ENCODE peak calls at places on chromosomes 11 and 22, in five cellular contexts. R is A549, E is heart left ventricle, Q is astrocyte of the spinal cord, I is suprapubic skin. F is an unnamed sample.
A peak's percentile ranks its signal among the peaks of the same experiment; 100 is the strongest.

GRCh38 chr22:23773247-23774113 is 831 bp downstream of the MMP11 start:
- DNase-seq in R (no peak), E (no peak), Q (no peak), I (no peak), F (no peak)

GRCh38 chr11:77081381-77081851 is 14.6 kb downstream of the CAPN5 start:
- DNase-seq in R (no peak), E (no peak), Q (no peak), I (no peak), F (no peak)

GRCh38 chr22:49011379-49011768 is 816.3 kb downstream of the BRD1 start:
- DNase-seq in R (no peak), E (no peak), Q (no peak), I (no peak), F (no peak)

GRCh38 chr11:15750535-15751297 is 605.6 kb downstream of the SOX6 start:
- DNase-seq in R (no peak), E (no peak), Q (no peak), I (no peak), F (no peak)

GRCh38 chr11:36627006-36627405 is 29.0 kb upstream of the RAG2 start:
- DNase-seq in R (no peak), E (no peak), Q (no peak), I (no peak), F (no peak)

GRCh38 chr11:5284551-5285130 is 14.9 kb upstream of the HBE1 start:
- DNase-seq in R (no peak), E (no peak), Q (no peak), I (no peak), F (no peak)

GRCh38 chr22:48404801-48405447 is 1422.7 kb downstream of the BRD1 start:
- DNase-seq in R (no peak), E (no peak), Q (no peak), I (peak; percentile 62), F (no peak)

GRCh38 chr22:43411981-43412807 is at the start of gene MPPED1:
- DNase-seq in R (no peak), E (no peak), Q (no peak), I (no peak), F (no peak)

GRCh38 chr11:70192666-70193410 is 10.3 kb upstream of the FADD start:
- DNase-seq in R (no peak), E (no peak), Q (no peak), I (no peak), F (no peak)

GRCh38 chr22:23246982-23247766 is 66.9 kb downstream of the BCR start:
- DNase-seq in R (no peak), E (no peak), Q (no peak), I (no peak), F (no peak)

GRCh38 chr11:69208190-69209037 is 52.7 kb downstream of the SMIM38 start:
- DNase-seq in R (no peak), E (no peak), Q (no peak), I (peak; percentile 34), F (no peak)

GRCh38 chr11:117199061-117199915 is at the start of gene TAGLN:
- DNase-seq in R (no peak), E (peak; percentile 87), Q (peak; percentile 97), I (no peak), F (peak; percentile 93)

GRCh38 chr11:12705874-12706273 is 31.7 kb downstream of the TEAD1 start:
- DNase-seq in R (no peak), E (no peak), Q (no peak), I (no peak), F (peak; percentile 66)

GRCh38 chr11:59754859-59755700 is at the start of gene STX3:
- DNase-seq in R (peak; percentile 83), E (peak; percentile 79), Q (peak; percentile 58), I (peak; percentile 88), F (peak; percentile 66)

GRCh38 chr22:23452231-23453010 is 127.7 kb downstream of the IGLL1 start:
- DNase-seq in R (no peak), E (no peak), Q (no peak), I (no peak), F (no peak)

GRCh38 chr11:59365621-59366020 is 6.9 kb downstream of the OR5AN1 start:
- DNase-seq in R (no peak), E (no peak), Q (no peak), I (no peak), F (no peak)

GRCh38 chr11:124475265-124475664 is 29.8 kb upstream of the OR8B8 start:
- DNase-seq in R (no peak), E (no peak), Q (no peak), I (no peak), F (no peak)

GRCh38 chr22:23777776-23778575 is 5.3 kb downstream of the MMP11 start:
- DNase-seq in R (no peak), E (peak; percentile 70), Q (no peak), I (no peak), F (no peak)

GRCh38 chr22:20549232-20549841 is 41.9 kb downstream of the MED15 start:
- DNase-seq in R (no peak), E (no peak), Q (peak; percentile 46), I (no peak), F (peak; percentile 83)

GRCh38 chr11:42768576-42768975 is 543.2 kb upstream of the API5 start:
- DNase-seq in R (no peak), E (no peak), Q (no peak), I (no peak), F (no peak)

GRCh38 chr11:2377511-2378443 is 667 bp downstream of the CD81 start:
- DNase-seq in R (peak; percentile 41), E (peak; percentile 84), Q (peak; percentile 58), I (no peak), F (peak; percentile 59)

GRCh38 chr11:45919276-45919675 is 1.6 kb upstream of the PEX16 start:
- DNase-seq in R (no peak), E (no peak), Q (no peak), I (no peak), F (no peak)

GRCh38 chr11:134554861-134555260 is 142.8 kb upstream of the B3GAT1 start:
- DNase-seq in R (no peak), E (no peak), Q (no peak), I (no peak), F (no peak)

GRCh38 chr11:128055576-128056217 is 531.7 kb downstream of the ETS1 start:
- DNase-seq in R (no peak), E (no peak), Q (no peak), I (no peak), F (no peak)

GRCh38 chr11:8017071-8017470 is 29.9 kb downstream of the EIF3F start:
- DNase-seq in R (no peak), E (peak; percentile 7), Q (no peak), I (peak; percentile 60), F (no peak)

DNA sequence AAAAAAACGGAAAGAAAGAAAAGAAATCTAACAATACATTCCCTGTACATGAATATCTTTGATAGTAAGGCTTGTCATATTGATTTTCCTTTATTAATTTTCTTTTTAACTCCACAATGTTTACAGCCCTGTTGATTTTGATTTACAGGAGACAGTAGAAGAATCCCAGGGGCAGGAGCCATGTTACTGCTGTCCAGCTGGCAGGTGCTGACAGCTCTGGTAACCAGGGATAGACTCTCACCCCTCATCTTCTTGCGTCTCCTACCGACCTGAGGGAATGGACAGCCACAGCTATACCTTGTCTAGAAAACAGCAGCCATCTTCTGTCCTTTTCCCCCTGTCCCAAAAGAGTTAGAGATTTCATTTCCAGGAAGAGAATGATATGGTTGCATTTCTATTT is 37.4 kb downstream of the PRDM10 start:
- DNase-seq in R (no peak), E (no peak), Q (no peak), I (no peak), F (no peak)
- TF ChIP-seq CTCF in R (no peak), E (no peak), Q (no peak), I (no peak), F (no peak)

GRCh38 chr22:30822216-30823014 is 127.7 kb downstream of the OSBP2 start:
- DNase-seq in R (no peak), E (no peak), Q (no peak), I (peak; percentile 74), F (no peak)
- H3K4me3 ChIP-seq in R (peak overlapping the region; percentile 29), E (peak overlapping the region; percentile 60), Q (peak overlapping the region; percentile 36), I (peak overlapping the region; percentile 46), F (peak overlapping the region; percentile 18)

DNA sequence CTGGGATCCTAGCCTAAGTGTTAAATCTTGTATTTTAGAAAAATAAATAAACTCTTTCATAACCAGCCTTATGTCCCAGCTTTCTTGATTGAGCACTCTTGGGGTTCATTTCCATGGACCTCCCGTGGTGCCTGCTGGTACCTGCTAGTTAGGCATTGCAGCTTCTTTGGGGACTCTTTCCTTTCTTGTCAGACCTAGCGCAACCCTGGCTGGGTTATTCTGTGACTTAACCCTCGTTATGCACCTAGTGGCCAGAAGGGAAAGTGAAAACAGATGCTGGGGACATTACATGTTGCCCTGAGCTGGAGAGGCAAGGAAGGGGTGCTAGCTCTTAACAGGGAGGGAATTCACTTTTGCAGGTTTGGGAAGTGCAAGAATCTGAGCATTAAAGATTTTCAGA is 46.8 kb downstream of the APIP start:
- DNase-seq in R (no peak), E (no peak), Q (no peak), I (no peak), F (no peak)
- TF ChIP-seq CTCF in R (no peak), E (no peak), Q (peak; percentile 16), I (no peak), F (peak; percentile 23)

GRCh38 chr22:28002863-28003565 is 84.0 kb upstream of the PITPNB start:
- DNase-seq in R (no peak), E (no peak), Q (no peak), I (no peak), F (peak; percentile 32)

GRCh38 chr22:28000361-28000760 is 81.3 kb upstream of the PITPNB start:
- DNase-seq in R (no peak), E (no peak), Q (no peak), I (no peak), F (no peak)

GRCh38 chr22:28002181-28002700 is 83.2 kb upstream of the PITPNB start:
- DNase-seq in R (no peak), E (no peak), Q (no peak), I (no peak), F (no peak)

GRCh38 chr22:27999876-28000275 is 80.8 kb upstream of the PITPNB start:
- DNase-seq in R (no peak), E (no peak), Q (no peak), I (no peak), F (no peak)

DNA sequence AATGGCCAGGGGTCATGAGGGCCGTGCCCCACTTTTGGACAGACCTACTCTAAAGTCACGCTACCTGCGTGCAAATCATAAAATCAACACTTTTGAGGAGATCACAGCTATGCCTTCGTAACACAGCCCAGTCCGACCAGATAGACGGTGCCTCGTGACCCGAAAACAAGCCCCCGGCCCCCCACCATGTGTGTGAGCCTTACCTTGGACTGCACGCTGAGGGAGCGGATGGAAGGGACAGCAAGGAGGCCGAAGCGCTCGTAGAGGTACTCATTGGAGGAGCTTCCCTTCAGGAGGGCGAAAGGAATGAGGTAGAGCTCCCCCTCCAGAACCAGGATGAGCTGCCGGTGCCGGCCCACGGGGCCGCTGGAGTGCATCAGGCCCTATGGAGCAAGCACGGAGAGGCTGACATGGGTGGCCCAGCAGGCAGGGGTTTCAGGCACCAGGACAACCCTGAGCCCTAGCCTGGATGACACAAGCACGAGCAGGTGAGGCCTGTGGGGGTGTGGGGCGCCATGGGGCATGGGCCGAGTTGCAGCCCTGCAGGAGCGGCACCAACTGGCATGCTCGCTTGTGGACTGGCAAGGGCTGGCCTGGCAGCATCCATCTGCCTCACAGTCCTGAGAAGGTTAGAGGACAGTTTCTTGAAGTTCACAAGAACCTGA is 82.2 kb upstream of the PITPNB start:
- DNase-seq in R (no peak), E (no peak), Q (no peak), I (no peak), F (no peak)
- H3K4me3 ChIP-seq in R (no peak overlapping the region), E (no peak overlapping the region), Q (no peak overlapping the region), I (no peak overlapping the region), F (no peak overlapping the region)

GRCh38 chr11:81444306-81444705 is 1289.4 kb downstream of the FAM181B start:
- DNase-seq in R (no peak), E (no peak), Q (no peak), I (no peak), F (no peak)
- TF ChIP-seq CTCF in R (no peak), E (no peak), Q (no peak), I (no peak), F (no peak)

F was measured in fibroblast of villous mesenchyme.